ENCODE peak calls at places on chromosome 4, in seven cellular contexts. K, L, O, U, C, Y and H are unnamed samples.

GRCh38 chr4:151091047-151091446 is 8.4 kb upstream of the RPS3A start:
- DNase-seq in U (no peak), O (no peak), L (no peak), C (no peak), K (no peak), Y (no peak), H (no peak)

GRCh38 chr4:38320833-38321232 is 343.2 kb upstream of the KLF3 start:
- DNase-seq in C (no peak), K (no peak), O (no peak), Y (no peak), U (no peak), L (no peak), H (no peak)

GRCh38 chr4:109879081-109879480 is 31.2 kb downstream of the LRIT3 start:
- DNase-seq in O (no peak), L (no peak), Y (no peak), U (no peak), C (no peak), K (no peak), H (no peak)

GRCh38 chr4:186150926-186151325 is 40.4 kb upstream of the CYP4V2 start:
- DNase-seq in K (no peak), O (no peak), U (no peak), C (no peak), L (no peak), Y (no peak), H (no peak)

GRCh38 chr4:98996056-98996941 is 778 bp downstream of the METAP1 start:
- DNase-seq in L (no peak), K (peak), Y (no peak), U (no peak), C (no peak), O (peak), H (no peak)

GRCh38 chr4:100849319-100849718 is 331.5 kb upstream of the EMCN start:
- DNase-seq in C (no peak), L (no peak), O (no peak), Y (no peak), K (no peak), U (no peak), H (no peak)

GRCh38 chr4:82287720-82288119 is 86.1 kb downstream of the HNRNPD start:
- DNase-seq in O (no peak), Y (no peak), C (no peak), L (no peak), U (no peak), K (no peak), H (no peak)

GRCh38 chr4:5033266-5033945 is 14.1 kb upstream of the CYTL1 start:
- DNase-seq in C (no peak), L (no peak), K (no peak), U (no peak), O (no peak), Y (no peak), H (no peak)

GRCh38 chr4:184248216-184248615 is 30.5 kb upstream of the ENPP6 start:
- DNase-seq in O (no peak), K (no peak), L (no peak), Y (no peak), U (no peak), C (no peak), H (no peak)

GRCh38 chr4:52617467-52618017 is 41.6 kb downstream of the USP46 start:
- DNase-seq in O (no peak), U (no peak), L (no peak), K (no peak), Y (no peak), C (no peak), H (no peak)

GRCh38 chr4:120709986-120710385 is 212.5 kb downstream of the PRDM5 start:
- DNase-seq in Y (no peak), L (no peak), C (no peak), O (no peak), U (no peak), K (peak), H (no peak)

GRCh38 chr4:100188829-100189228 is 1.4 kb downstream of the DDIT4L start:
- DNase-seq in K (peak), L (no peak), C (no peak), U (no peak), Y (no peak), O (peak), H (no peak)

GRCh38 chr4:25051534-25051933 is 20.8 kb upstream of the LGI2 start:
- DNase-seq in K (no peak), O (no peak), U (no peak), C (no peak), L (no peak), Y (no peak), H (no peak)

GRCh38 chr4:3299122-3299521 is 6.3 kb downstream of the RGS12 start:
- DNase-seq in K (no peak), U (peak), L (no peak), O (no peak), C (no peak), Y (no peak), H (no peak)

GRCh38 chr4:54566608-54567007 is 91.1 kb upstream of the KIT start:
- DNase-seq in L (no peak), U (no peak), C (no peak), O (peak), K (no peak), Y (no peak), H (no peak)

GRCh38 chr4:20297246-20297645 is 45.5 kb downstream of the SLIT2 start:
- DNase-seq in Y (no peak), C (no peak), K (no peak), L (no peak), O (no peak), U (no peak), H (no peak)

GRCh38 chr4:138181288-138181687 is 60.9 kb downstream of the SLC7A11 start:
- DNase-seq in C (no peak), O (peak), L (no peak), U (no peak), Y (no peak), K (no peak), H (no peak)

GRCh38 chr4:152536545-152537182 is 772 bp upstream of the FBXW7 start:
- DNase-seq in O (no peak), K (peak), Y (no peak), U (no peak), L (no peak), C (no peak), H (no peak)

GRCh38 chr4:5079581-5079980 is 28.3 kb downstream of the STK32B start:
- DNase-seq in K (no peak), Y (no peak), C (no peak), O (no peak), L (no peak), U (no peak), H (no peak)

GRCh38 chr4:112860731-112861377 is 188.6 kb upstream of the ANK2 start:
- DNase-seq in U (no peak), O (no peak), K (no peak), C (no peak), Y (no peak), L (no peak), H (no peak)

GRCh38 chr4:185567828-185568442 is 32.6 kb upstream of the PDLIM3 start:
- DNase-seq in U (no peak), C (no peak), K (no peak), L (no peak), Y (no peak), O (no peak), H (no peak)

GRCh38 chr4:7073526-7074390 is 5.9 kb upstream of the GRPEL1 start:
- DNase-seq in O (peak), K (peak), U (no peak), L (no peak), Y (no peak), C (no peak), H (no peak)

GRCh38 chr4:73019462-73020047 is 50.0 kb downstream of the COX18 start:
- DNase-seq in K (peak), C (no peak), Y (no peak), U (no peak), O (no peak), L (no peak), H (no peak)

DNA sequence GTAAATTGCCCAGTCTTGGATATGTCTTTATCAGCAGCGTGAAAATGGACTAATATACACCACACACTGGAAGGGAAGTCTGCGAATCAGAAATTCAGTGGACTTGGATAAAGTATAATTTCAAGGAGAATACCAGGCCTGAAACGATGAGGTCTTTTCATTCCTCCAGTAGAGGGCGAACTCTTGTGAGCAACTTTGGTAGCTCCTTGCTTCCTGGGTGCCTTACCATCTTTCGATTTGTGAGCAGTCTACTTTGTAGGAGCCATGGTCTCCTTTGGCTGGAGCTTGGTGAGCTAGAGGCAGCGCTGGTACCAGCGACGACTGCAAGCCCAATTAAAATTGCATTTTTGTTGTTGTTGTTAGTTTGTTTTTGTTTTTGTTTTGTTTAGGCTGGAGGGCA is 791.9 kb downstream of the FAT4 start:
- DNase-seq in Y (no peak), U (no peak), C (no peak), L (no peak), K (peak), O (peak), H (no peak)
- TF ChIP-seq CTCF in Y (no peak), U (no peak), C (peak), L (peak), K (peak), O (peak), H (peak)

GRCh38 chr4:8409271-8410065 is 31.1 kb downstream of the ACOX3 start:
- DNase-seq in K (peak), O (peak), U (no peak), L (no peak), C (no peak), Y (no peak), H (no peak)

GRCh38 chr4:8410066-8410600 is 30.4 kb downstream of the ACOX3 start:
- DNase-seq in O (no peak), K (no peak), L (no peak), Y (no peak), U (no peak), C (no peak), H (no peak)

GRCh38 chr4:8411351-8412180 is 29.0 kb downstream of the ACOX3 start:
- DNase-seq in Y (no peak), C (no peak), L (no peak), O (no peak), U (no peak), K (no peak), H (no peak)

GRCh38 chr4:8412288-8412687 is 28.2 kb downstream of the ACOX3 start:
- DNase-seq in U (no peak), C (no peak), O (no peak), K (no peak), L (no peak), Y (no peak), H (no peak)

GRCh38 chr4:8410641-8411271 is 29.8 kb downstream of the ACOX3 start:
- DNase-seq in K (peak), Y (no peak), C (peak), L (peak), U (no peak), O (peak), H (no peak)
- TF ChIP-seq CTCF in K (peak), Y (peak), C (peak), L (no peak), U (no peak), O (peak), H (peak)

GRCh38 chr4:23022032-23022431 is 329.3 kb downstream of the GBA3 start:
- DNase-seq in O (no peak), K (peak), C (no peak), Y (no peak), L (no peak), U (no peak), H (no peak)
- TF ChIP-seq CTCF in O (no peak), K (no peak), C (no peak), Y (no peak), L (no peak), U (no peak), H (no peak)

DNA sequence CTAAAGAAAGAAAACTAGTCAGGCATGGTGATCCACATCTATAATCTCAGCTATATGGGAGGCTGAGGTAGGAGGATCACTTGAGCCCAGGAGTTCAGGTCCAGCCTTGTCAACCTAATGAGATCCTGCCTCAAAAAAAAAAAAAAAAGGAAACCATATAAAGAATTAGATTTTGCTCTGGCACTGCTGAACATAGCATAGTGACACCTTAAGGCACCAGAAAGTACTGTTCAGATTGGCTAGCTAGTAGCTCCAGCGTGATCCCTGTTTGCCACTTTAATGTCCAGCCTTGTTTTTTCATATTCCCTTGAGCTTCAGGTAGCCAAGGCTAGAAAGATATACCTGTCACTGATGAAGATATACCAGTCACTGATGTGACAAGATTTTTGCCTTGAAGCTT is 34.1 kb downstream of the EXOC1 start:
- DNase-seq in O (no peak), L (no peak), K (no peak), U (no peak), Y (no peak), C (no peak), H (no peak)
- TF ChIP-seq CTCF in O (peak), L (no peak), K (no peak), U (no peak), Y (no peak), C (peak), H (peak)

GRCh38 chr4:26319467-26320158 is 1.2 kb upstream of the RBPJ start:
- DNase-seq in O (peak), K (peak), Y (peak), C (peak), U (peak), L (peak), H (peak)
- TF ChIP-seq CTCF in O (peak), K (peak), Y (no peak), C (no peak), U (no peak), L (no peak), H (peak)

GRCh38 chr4:18366762-18367358 is 345.3 kb upstream of the LCORL start:
- DNase-seq in C (no peak), U (no peak), L (no peak), Y (no peak), O (peak), K (peak), H (no peak)
- TF ChIP-seq CTCF in C (peak), U (peak), L (no peak), Y (peak), O (peak), K (peak), H (peak)

GRCh38 chr4:105474110-105474518 is 252 bp upstream of the PPA2 start:
- DNase-seq in L (peak), U (peak), O (no peak), K (peak), Y (peak), C (no peak), H (peak)

GRCh38 chr4:105472871-105473339 is 957 bp downstream of the PPA2 start:
- DNase-seq in Y (no peak), L (peak), U (no peak), K (no peak), O (no peak), C (no peak), H (no peak)

GRCh38 chr4:105471566-105472176 is 2.2 kb downstream of the PPA2 start:
- DNase-seq in C (peak), L (peak), O (peak), U (peak), K (peak), Y (no peak), H (no peak)

DNA sequence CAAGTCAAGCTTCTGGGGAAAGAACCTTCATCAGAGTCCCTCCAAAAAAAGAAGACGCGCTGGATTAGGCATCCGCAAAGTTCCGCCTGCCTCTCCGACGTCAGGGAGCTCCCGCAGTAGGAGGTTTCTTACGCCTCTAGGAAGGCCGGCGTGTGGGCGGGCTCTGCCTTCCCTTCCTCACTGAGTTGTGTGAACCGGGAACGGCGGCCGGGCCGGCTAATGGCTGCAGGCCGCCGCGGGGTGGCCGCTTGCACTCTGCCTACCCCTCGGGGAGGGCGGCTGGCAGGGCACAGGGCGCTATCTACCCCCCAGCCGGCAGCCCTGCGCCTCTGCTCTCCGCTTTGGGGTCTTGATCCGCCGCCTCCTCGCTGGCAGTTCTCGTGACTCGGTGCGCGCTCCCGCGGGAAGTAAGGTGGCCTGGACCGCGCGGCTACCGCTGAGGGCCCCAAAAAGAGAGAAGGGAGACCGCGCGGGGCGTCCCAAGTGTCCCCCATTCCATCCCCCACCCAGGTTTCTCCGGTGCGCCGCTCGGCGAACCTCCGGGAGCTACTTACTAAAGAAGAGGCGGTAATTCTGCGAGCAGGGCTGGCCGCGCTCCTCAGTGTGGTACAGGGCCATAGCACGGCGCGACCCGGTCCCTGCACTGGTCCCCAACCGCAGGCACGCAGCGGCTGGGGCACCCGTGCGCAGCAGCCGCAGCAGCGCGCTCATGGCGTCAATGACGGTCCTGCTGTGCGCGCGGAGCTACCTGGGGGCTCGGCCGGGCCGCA is at the start of gene PPA2:
- DNase-seq in K (peak), C (peak), Y (peak), O (peak), U (peak), L (peak), H (peak)
- TF ChIP-seq CTCF in K (no peak), C (no peak), Y (no peak), O (no peak), U (no peak), L (no peak), H (no peak)